ENCODE peak calls at places on chromosome 11, in six cellular contexts. K is OCI-LY7, Q is A549, X is fibroblast of lung, E is DND-41, S is PC-3. C is an unnamed sample.

GRCh38 chr11:15629690-15630321 is 515.1 kb downstream of the INSC start:
- DNase-seq in K (peak; percentile 11), Q (peak; percentile 33), X (no peak), E (no peak), S (no peak), C (no peak)

GRCh38 chr11:112227002-112227401 is 774 bp downstream of the PTS start:
- DNase-seq in K (peak; percentile 4), Q (peak; percentile 13), X (peak; percentile 54), E (no peak), S (no peak), C (no peak)

GRCh38 chr11:64713031-64713780 is 9.8 kb downstream of the NRXN2 start:
- DNase-seq in K (no peak), Q (peak; percentile 48), X (peak; percentile 41), E (no peak), S (no peak), C (no peak)

GRCh38 chr11:106091480-106092123 is 14.1 kb downstream of the AASDHPPT start:
- DNase-seq in K (no peak), Q (no peak), X (peak; percentile 88), E (no peak), S (peak; percentile 65), C (no peak)

GRCh38 chr11:79419120-79419519 is 21.7 kb downstream of the TENM4 start:
- DNase-seq in K (no peak), Q (peak; percentile 66), X (peak; percentile 87), E (no peak), S (peak; percentile 95), C (peak; percentile 83)

GRCh38 chr11:116536416-116536815 is 236.4 kb downstream of the BUD13 start:
- DNase-seq in K (no peak), Q (no peak), X (no peak), E (no peak), S (no peak), C (no peak)

GRCh38 chr11:64244107-64244506 is 2.6 kb downstream of the PPP1R14B start:
- DNase-seq in K (no peak), Q (no peak), X (no peak), E (no peak), S (no peak), C (no peak)

GRCh38 chr11:68146010-68146540 is 24.9 kb upstream of the CHKA start:
- DNase-seq in K (no peak), Q (peak; percentile 94), X (no peak), E (no peak), S (peak; percentile 77), C (peak; percentile 98)

GRCh38 chr11:126586303-126586627 is 230.8 kb downstream of the ST3GAL4 start:
- DNase-seq in K (no peak), Q (no peak), X (no peak), E (no peak), S (no peak), C (no peak)

GRCh38 chr11:62048101-62048500 is 75.7 kb upstream of the INCENP start:
- DNase-seq in K (no peak), Q (no peak), X (peak; percentile 4), E (no peak), S (peak; percentile 61), C (peak; percentile 68)

GRCh38 chr11:77130763-77131513 is 2.9 kb downstream of the MYO7A start:
- DNase-seq in K (no peak), Q (no peak), X (peak; percentile 46), E (no peak), S (no peak), C (peak; percentile 77)

GRCh38 chr11:41522391-41522790 is 62.9 kb upstream of the LRRC4C start:
- DNase-seq in K (no peak), Q (no peak), X (peak; percentile 98), E (no peak), S (peak; percentile 71), C (no peak)

GRCh38 chr11:2943711-2944118 is 14.5 kb upstream of the PHLDA2 start:
- DNase-seq in K (no peak), Q (no peak), X (no peak), E (no peak), S (no peak), C (no peak)

GRCh38 chr11:31817054-31817620 is 6.0 kb upstream of the PAX6 start:
- DNase-seq in K (no peak), Q (no peak), X (peak; percentile 35), E (no peak), S (no peak), C (no peak)

GRCh38 chr11:19819148-19819547 is 106.5 kb downstream of the NAV2 start:
- DNase-seq in K (no peak), Q (no peak), X (no peak), E (no peak), S (no peak), C (no peak)

GRCh38 chr11:69233761-69234136 is 60.2 kb upstream of the MYEOV start:
- DNase-seq in K (no peak), Q (no peak), X (no peak), E (no peak), S (no peak), C (no peak)

GRCh38 chr11:12275818-12276217 is 101.6 kb upstream of the PARVA start:
- DNase-seq in K (no peak), Q (no peak), X (no peak), E (no peak), S (no peak), C (no peak)

GRCh38 chr11:88175707-88176066 is 444 bp upstream of the RAB38 start:
- DNase-seq in K (no peak), Q (no peak), X (peak; percentile 31), E (no peak), S (no peak), C (no peak)

GRCh38 chr11:88179141-88179540 is 3.9 kb upstream of the RAB38 start:
- DNase-seq in K (no peak), Q (no peak), X (peak; percentile 85), E (no peak), S (peak; percentile 94), C (peak; percentile 15)

GRCh38 chr11:88179966-88180629 is 4.9 kb upstream of the RAB38 start:
- DNase-seq in K (no peak), Q (no peak), X (peak; percentile 7), E (no peak), S (peak; percentile 78), C (peak; percentile 41)

GRCh38 chr11:88175004-88175706 is at the start of gene RAB38:
- DNase-seq in K (peak; percentile 1), Q (peak; percentile 4), X (peak; percentile 43), E (no peak), S (no peak), C (peak; percentile 70)

GRCh38 chr11:88178211-88178610 is 3.0 kb upstream of the RAB38 start:
- DNase-seq in K (no peak), Q (no peak), X (peak; percentile 47), E (no peak), S (no peak), C (no peak)
- H3K4me2 ChIP-seq in K (no peak overlapping the region), Q (no peak overlapping the region), X (no peak overlapping the region), E (no peak overlapping the region), S (no peak overlapping the region), C (no peak overlapping the region)

GRCh38 chr11:833849-834311 is 1.1 kb downstream of the CD151 start:
- DNase-seq in K (no peak), Q (peak; percentile 75), X (no peak), E (no peak), S (peak; percentile 18), C (no peak)
- H3K4me2 ChIP-seq in K (no peak overlapping the region), Q (peak overlapping the region; percentile 88), X (peak overlapping the region; percentile 93), E (peak overlapping the region; percentile 60), S (peak overlapping the region; percentile 99), C (peak overlapping the region; percentile 87)

GRCh38 chr11:34897171-34897870 is 18.9 kb downstream of the APIP start:
- DNase-seq in K (no peak), Q (no peak), X (no peak), E (no peak), S (no peak), C (no peak)
- H3K4me2 ChIP-seq in K (no peak overlapping the region), Q (no peak overlapping the region), X (no peak overlapping the region), E (no peak overlapping the region), S (no peak overlapping the region), C (no peak overlapping the region)

GRCh38 chr11:72719144-72719543 is 33.1 kb downstream of the ARAP1 start:
- DNase-seq in K (no peak), Q (no peak), X (peak; percentile 51), E (no peak), S (no peak), C (no peak)
- H3K4me2 ChIP-seq in K (peak overlapping the region; percentile 86), Q (no peak overlapping the region), X (no peak overlapping the region), E (no peak overlapping the region), S (no peak overlapping the region), C (no peak overlapping the region)